ENCODE peak calls at places on chromosomes 16 and 17, in four cellular contexts. D, N, K and P are unnamed samples. For H3K9me3, the result is how much of the 10 kb centered on the place peaks cover.

GRCh38 chr17:73820686-73821448 is 176.6 kb upstream of the SDK2 start:
- DNase-seq in D (no peak), N (no peak), K (no peak), P (no peak)

GRCh38 chr16:20610192-20610891 is 34.2 kb upstream of the ACSM2B start:
- DNase-seq in N (no peak), D (peak), K (no peak), P (no peak)

GRCh38 chr16:89174055-89174827 is 2.7 kb downstream of the CDH15 start:
- DNase-seq in D (no peak), N (no peak), K (no peak), P (no peak)

GRCh38 chr17:9239821-9240658 is 218.7 kb downstream of the NTN1 start:
- DNase-seq in N (peak), D (peak), K (peak), P (peak)

GRCh38 chr16:87806246-87806607 is 40.4 kb upstream of the KLHDC4 start:
- DNase-seq in D (no peak), K (no peak), N (no peak), P (no peak)

GRCh38 chr17:8204761-8205555 is 5.4 kb downstream of the AURKB start:
- DNase-seq in K (no peak), D (no peak), N (no peak), P (no peak)

GRCh38 chr16:86665319-86665675 is 86.9 kb downstream of the FOXL1 start:
- DNase-seq in N (no peak), D (no peak), K (no peak), P (no peak)

GRCh38 chr16:15769239-15769638 is 87.6 kb downstream of the MYH11 start:
- DNase-seq in K (no peak), D (no peak), N (no peak), P (no peak)

GRCh38 chr16:49557070-49557446 is 183.5 kb downstream of the C16orf78 start:
- DNase-seq in N (no peak), D (no peak), K (no peak), P (no peak)

GRCh38 chr16:85061566-85061965 is 34.0 kb downstream of the KIAA0513 start:
- DNase-seq in D (peak), N (no peak), K (peak), P (peak)

GRCh38 chr16:17784073-17784472 is 313.3 kb upstream of the XYLT1 start:
- DNase-seq in K (no peak), D (no peak), N (no peak), P (no peak)

GRCh38 chr17:27295945-27296344 is 2.0 kb downstream of the WSB1 start:
- DNase-seq in K (no peak), N (no peak), D (no peak), P (no peak)

GRCh38 chr16:30697264-30698138 is 1.5 kb upstream of the SRCAP start:
- DNase-seq in D (no peak), N (no peak), K (no peak), P (no peak)

GRCh38 chr16:25523183-25523582 is 168.6 kb upstream of the HS3ST4 start:
- DNase-seq in D (no peak), N (no peak), K (no peak), P (no peak)

GRCh38 chr16:29825145-29826044 is 5.1 kb downstream of the MVP start:
- DNase-seq in K (peak), N (no peak), D (peak), P (peak)

GRCh38 chr16:58418601-58419000 is 26.3 kb downstream of the GINS3 start:
- DNase-seq in K (peak), D (no peak), N (no peak), P (peak)

DNA sequence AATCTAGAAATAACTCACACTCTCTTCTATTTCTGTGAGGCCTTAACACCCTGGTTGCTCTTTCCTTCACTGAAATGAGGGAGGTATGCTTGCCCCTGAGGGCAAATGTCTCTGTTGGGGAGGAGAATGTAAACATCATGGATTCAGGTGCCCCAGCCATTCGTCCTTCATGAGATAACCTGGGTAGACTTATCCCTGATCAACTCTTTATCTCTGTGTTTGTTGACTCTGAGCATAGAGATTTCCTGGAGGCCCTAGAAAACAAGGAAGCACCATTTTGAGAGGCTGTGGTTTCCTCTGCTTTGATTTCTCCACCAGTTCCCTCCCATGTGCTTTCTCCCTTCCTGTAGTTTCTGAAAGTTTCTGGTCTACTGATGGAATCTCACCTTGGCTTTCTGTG is 77.3 kb downstream of the PHKB start:
- DNase-seq in N (no peak), K (no peak), D (no peak), P (no peak)
- H3K9me3 ChIP-seq in N (under half), K (under half), D (under half), P (under half)

DNA sequence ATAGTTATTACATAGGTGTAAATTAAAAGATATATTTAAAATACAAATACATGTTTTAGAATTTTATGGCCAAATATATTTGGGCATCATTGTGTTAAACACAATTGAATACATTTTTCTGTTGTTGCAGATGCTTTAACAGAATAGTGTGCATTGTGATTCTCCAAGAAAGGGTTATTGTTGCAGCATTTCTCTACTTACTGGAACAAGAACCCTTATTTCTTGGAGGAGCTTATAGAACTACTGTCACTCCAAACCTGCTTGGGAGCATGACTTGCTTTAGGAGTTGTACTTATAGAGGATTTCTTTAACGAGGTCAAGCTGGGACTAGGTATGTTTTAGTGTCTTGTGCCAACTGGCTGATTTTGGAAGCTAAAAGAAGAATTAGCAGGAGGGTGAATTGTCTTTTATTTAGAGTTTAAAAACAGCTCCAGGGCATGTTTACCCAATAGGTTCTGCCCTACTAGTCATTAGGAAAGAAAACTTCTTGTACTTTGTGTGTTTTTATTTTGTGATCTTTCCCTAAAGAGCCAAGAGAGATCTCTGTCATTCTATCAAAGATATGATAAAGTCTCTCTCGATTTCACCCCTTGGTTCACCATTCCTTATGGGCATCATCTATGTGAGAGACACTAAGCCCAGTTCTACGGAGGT is 279.8 kb upstream of the SALL1 start:
- DNase-seq in D (no peak), K (no peak), N (no peak), P (no peak)
- H3K27ac ChIP-seq in D (no peak), K (no peak), N (no peak), P (no peak)

GRCh38 chr16:55329791-55330190 is 5.8 kb downstream of the IRX6 start:
- DNase-seq in K (no peak), N (no peak), D (no peak), P (no peak)

GRCh38 chr16:55333690-55334089 is 9.7 kb downstream of the IRX6 start:
- DNase-seq in K (no peak), D (no peak), N (no peak), P (no peak)

GRCh38 chr16:55330726-55331647 is 7.0 kb downstream of the IRX6 start:
- DNase-seq in N (no peak), K (peak), D (no peak), P (no peak)

GRCh38 chr16:55328611-55329569 is 4.9 kb downstream of the IRX6 start:
- DNase-seq in D (no peak), N (no peak), K (no peak), P (no peak)

DNA sequence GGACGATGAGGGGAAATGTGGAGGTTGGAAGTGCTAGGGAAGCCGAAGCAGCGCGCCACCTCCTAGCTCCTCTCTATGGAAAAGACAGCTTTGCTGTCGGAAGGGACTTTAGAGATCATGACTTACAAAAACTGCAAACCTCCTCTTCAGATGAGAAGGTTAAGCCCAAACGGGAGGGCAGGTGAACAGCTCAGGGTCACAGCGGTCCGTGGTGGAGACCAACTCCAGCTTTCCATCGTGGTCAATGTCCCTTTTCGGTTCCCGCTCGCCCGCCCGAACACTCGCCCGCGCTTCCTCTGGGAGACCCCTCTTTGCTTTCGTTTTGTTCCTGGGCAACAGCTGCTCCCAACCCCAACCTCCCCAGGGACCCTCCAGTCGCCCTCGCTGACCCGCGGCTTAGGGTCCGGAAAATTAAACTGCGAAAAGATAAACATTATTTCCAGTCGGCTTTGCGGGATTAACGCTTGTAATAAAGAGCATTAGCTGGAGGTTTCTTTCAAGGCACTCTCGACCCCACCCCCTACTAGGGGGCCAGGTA is 7.7 kb downstream of the IRX6 start:
- DNase-seq in K (no peak), D (no peak), N (no peak), P (no peak)
- H3K9me3 ChIP-seq in K (under half), D (under half), N (under half), P (under half)

GRCh38 chr16:14564881-14565687 is 65.0 kb downstream of the PARN start:
- DNase-seq in D (no peak), K (no peak), N (no peak), P (no peak)

GRCh38 chr16:14562691-14563491 is 67.2 kb downstream of the PARN start:
- DNase-seq in D (peak), K (peak), N (no peak), P (no peak)

GRCh38 chr16:14566599-14566998 is 63.5 kb downstream of the PARN start:
- DNase-seq in N (no peak), K (no peak), D (no peak), P (no peak)

GRCh38 chr16:14565688-14566025 is 64.4 kb downstream of the PARN start:
- DNase-seq in K (no peak), N (no peak), D (no peak), P (no peak)

DNA sequence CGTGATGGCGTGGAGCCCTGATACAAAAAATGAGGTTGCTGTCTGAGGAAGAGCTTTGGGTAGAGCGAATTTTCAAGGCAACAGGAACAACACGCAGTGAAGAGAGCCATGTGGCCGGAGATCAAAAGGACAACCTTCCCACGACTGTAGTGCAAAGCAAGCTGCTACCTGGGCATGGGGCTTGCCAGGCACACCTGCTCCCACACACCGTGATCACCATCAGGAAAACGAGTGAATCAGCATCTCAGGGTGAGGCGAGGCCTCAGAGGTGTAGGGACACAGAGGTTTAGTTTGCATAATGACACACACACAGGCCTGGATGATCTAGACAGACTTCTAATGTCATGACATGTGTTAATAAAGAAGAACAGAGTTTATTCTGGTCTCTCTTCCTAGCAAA is 65.7 kb downstream of the PARN start:
- DNase-seq in K (no peak), D (no peak), N (no peak), P (no peak)
- H3K27ac ChIP-seq in K (no peak), D (no peak), N (no peak), P (no peak)

GRCh38 chr17:22510504-22510903 is 818.2 kb downstream of the KCNJ18 start:
- DNase-seq in K (no peak), N (no peak), D (no peak), P (no peak)
- H3K9me3 ChIP-seq in K (under half), N (under half), D (under half), P (under half)